ENCODE peak calls at places on chromosome 1, in ten cellular contexts. S is NCI-H1092; E is cardiac fibroblast; I is stimulated activated naive CD4-positive, alpha-beta T cell; G is left ventricle myocardium inferior; O is stimulated activated CD4-positive, alpha-beta T cell treated with anti-CD3 and anti-CD28 coated beads, Interleukin-4, amount 100 ng/mL, for 24 hours; P is COLO829; W is activated CD8-positive, alpha-beta memory T cell treated with anti-CD3 and anti-CD28 coated beads for 24 hours; X is T-helper 1 cell; Y is myocyte. K is an unnamed sample.

GRCh38 chr1:160354388-160354985 is 11.3 kb downstream of the NCSTN start:
- DNase-seq in E (peak; percentile 34), O (peak; percentile 24), Y (peak; percentile 21), W (peak; percentile 57), S (no peak), I (peak; percentile 13), X (no peak), P (peak; percentile 44), G (no peak), K (peak; percentile 37)

GRCh38 chr1:5620997-5621396 is 371.2 kb downstream of the NPHP4 start:
- DNase-seq in I (no peak), W (no peak), O (no peak), G (no peak), E (no peak), S (no peak), X (no peak), P (peak; percentile 8), Y (no peak), K (peak; percentile 44)

GRCh38 chr1:154445040-154445472 is 39.9 kb downstream of the IL6R start:
- DNase-seq in G (no peak), E (no peak), I (no peak), S (no peak), Y (peak; percentile 57), P (no peak), W (peak; percentile 80), X (peak; percentile 79), O (peak; percentile 40), K (peak; percentile 74)

GRCh38 chr1:55272994-55273393 is 57.8 kb upstream of the USP24 start:
- DNase-seq in W (no peak), P (no peak), S (no peak), Y (no peak), O (no peak), X (no peak), E (no peak), I (no peak), G (no peak), K (no peak)

GRCh38 chr1:85200367-85200869 is 398 bp downstream of the SYDE2 start:
- DNase-seq in E (no peak), X (peak; percentile 23), W (no peak), Y (no peak), O (peak; percentile 19), I (peak; percentile 61), G (no peak), S (peak; percentile 51), P (no peak), K (no peak)

GRCh38 chr1:235079443-235079967 is 49.1 kb downstream of the TOMM20 start:
- DNase-seq in Y (peak; percentile 55), W (no peak), X (no peak), S (no peak), P (no peak), G (no peak), E (no peak), I (no peak), O (peak; percentile 36), K (peak; percentile 93)

GRCh38 chr1:159944623-159945455 is 574 bp downstream of the IGSF9 start:
- DNase-seq in X (no peak), G (no peak), O (no peak), Y (no peak), E (no peak), I (no peak), P (no peak), S (no peak), W (no peak), K (no peak)

GRCh38 chr1:213830371-213830770 is 157.4 kb upstream of the PROX1 start:
- DNase-seq in W (no peak), E (no peak), S (no peak), I (no peak), G (no peak), Y (no peak), P (no peak), O (no peak), X (no peak), K (no peak)

GRCh38 chr1:234093741-234094140 is 189.3 kb downstream of the SLC35F3 start:
- DNase-seq in O (no peak), I (no peak), E (no peak), W (no peak), S (no peak), Y (no peak), X (no peak), P (no peak), G (peak; percentile 54), K (no peak)